ENCODE peak calls at places on chromosome 4, in four cellular contexts. U is SK-N-SH, L is HCT116, N is K562. Q is an unnamed sample.

GRCh38 chr4:43754566-43754965 is 694.0 kb downstream of the KCTD8 start:
- DNase-seq in U (no peak), L (no peak), N (no peak), Q (no peak)

GRCh38 chr4:26525136-26525535 is 34.9 kb upstream of the CCKAR start:
- DNase-seq in U (no peak), L (no peak), N (no peak), Q (no peak)

GRCh38 chr4:95898226-95898625 is 58.3 kb downstream of the PDHA2 start:
- DNase-seq in U (no peak), L (no peak), N (no peak), Q (no peak)

GRCh38 chr4:17770845-17771244 is 10.6 kb downstream of the FAM184B start:
- DNase-seq in U (no peak), L (no peak), N (peak), Q (no peak)

GRCh38 chr4:98976716-98977115 is 18.8 kb upstream of the METAP1 start:
- DNase-seq in U (no peak), L (no peak), N (no peak), Q (no peak)

GRCh38 chr4:80685219-80685618 is 345.3 kb upstream of the BMP3 start:
- DNase-seq in U (no peak), L (no peak), N (no peak), Q (peak)

GRCh38 chr4:108168213-108168671 is 490 bp downstream of the LEF1 start:
- DNase-seq in U (no peak), L (no peak), N (no peak), Q (no peak)

GRCh38 chr4:121140712-121141111 is 23.4 kb downstream of the TNIP3 start:
- DNase-seq in U (no peak), L (no peak), N (no peak), Q (no peak)

GRCh38 chr4:24736066-24736465 is 59.3 kb upstream of the SOD3 start:
- DNase-seq in U (no peak), L (peak), N (peak), Q (no peak)

GRCh38 chr4:54553001-54553400 is 104.8 kb upstream of the KIT start:
- DNase-seq in U (no peak), L (no peak), N (no peak), Q (no peak)

GRCh38 chr4:123121241-123121907 is 199.0 kb upstream of the NUDT6 start:
- DNase-seq in U (no peak), L (no peak), N (no peak), Q (peak)

GRCh38 chr4:67988986-67989385 is 25.7 kb upstream of the TMPRSS11A start:
- DNase-seq in U (no peak), L (no peak), N (no peak), Q (no peak)

GRCh38 chr4:133565379-133565778 is 416.3 kb downstream of the PCDH10 start:
- DNase-seq in U (no peak), L (no peak), N (no peak), Q (no peak)

GRCh38 chr4:10239982-10240654 is 123.5 kb upstream of the WDR1 start:
- DNase-seq in U (no peak), L (no peak), N (peak), Q (no peak)

GRCh38 chr4:94447754-94448411 is 3.9 kb upstream of the PDLIM5 start:
- DNase-seq in U (no peak), L (no peak), N (no peak), Q (no peak)

GRCh38 chr4:40294339-40294738 is 40.8 kb upstream of the CHRNA9 start:
- DNase-seq in U (no peak), L (no peak), N (no peak), Q (no peak)

GRCh38 chr4:154277164-154277563 is 214.4 kb downstream of the DCHS2 start:
- DNase-seq in U (no peak), L (no peak), N (no peak), Q (no peak)

GRCh38 chr4:11724731-11725130 is 296.0 kb upstream of the HS3ST1 start:
- DNase-seq in U (no peak), L (no peak), N (no peak), Q (no peak)

GRCh38 chr4:150310159-150310895 is 232.1 kb downstream of the DCLK2 start:
- DNase-seq in U (no peak), L (no peak), N (no peak), Q (no peak)

GRCh38 chr4:148288448-148288847 is 153.8 kb downstream of the NR3C2 start:
- DNase-seq in U (peak), L (no peak), N (no peak), Q (no peak)

DNA sequence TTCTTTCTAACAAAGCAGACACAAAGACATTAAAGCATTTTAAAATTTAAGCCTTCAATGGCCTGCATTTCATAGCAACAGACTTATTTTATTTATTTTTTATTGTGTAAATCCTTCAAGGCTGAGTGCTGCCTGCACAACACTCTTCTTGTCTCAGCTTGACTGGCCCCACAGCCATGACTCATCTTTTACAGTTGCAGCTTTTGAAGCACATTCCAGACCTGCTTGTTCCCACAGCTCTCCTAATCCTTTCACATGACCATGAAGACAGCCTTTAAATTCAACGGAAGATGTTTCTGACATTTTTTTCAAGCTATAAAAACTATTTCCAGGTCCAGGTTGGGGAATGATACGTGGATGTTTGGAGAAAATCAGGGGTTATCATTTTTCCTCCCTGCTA is 276.9 kb upstream of the TACR3 start:
- DNase-seq in U (no peak), L (peak), N (no peak), Q (no peak)
- TF ChIP-seq JUND in U (peak), L (peak), N (no peak), Q (no peak)

GRCh38 chr4:7323872-7324650 is 110.7 kb downstream of the PSAPL1 start:
- DNase-seq in U (no peak), L (peak), N (peak), Q (no peak)
- TF ChIP-seq JUND in U (no peak), L (no peak), N (no peak), Q (no peak)

GRCh38 chr4:47193179-47193578 is 161.8 kb downstream of the GABRB1 start:
- DNase-seq in U (no peak), L (no peak), N (no peak), Q (no peak)

GRCh38 chr4:47195706-47196105 is 164.3 kb downstream of the GABRB1 start:
- DNase-seq in U (no peak), L (no peak), N (no peak), Q (no peak)

GRCh38 chr4:47203593-47203992 is 172.2 kb downstream of the GABRB1 start:
- DNase-seq in U (no peak), L (no peak), N (no peak), Q (no peak)

GRCh38 chr4:47198791-47199190 is 167.4 kb downstream of the GABRB1 start:
- DNase-seq in U (no peak), L (no peak), N (no peak), Q (no peak)
- TF ChIP-seq JUND in U (no peak), L (no peak), N (no peak), Q (no peak)

GRCh38 chr4:119266153-119266552 is 53.6 kb downstream of the USP53 start:
- DNase-seq in U (no peak), L (no peak), N (no peak), Q (no peak)
- TF ChIP-seq JUND in U (no peak), L (no peak), N (no peak), Q (no peak)

GRCh38 chr4:181213562-181213961 is 1029.6 kb upstream of the TENM3 start:
- DNase-seq in U (no peak), L (no peak), N (no peak), Q (no peak)
- TF ChIP-seq JUND in U (no peak), L (no peak), N (no peak), Q (no peak)

GRCh38 chr4:110897779-110898178 is 274.9 kb upstream of the PITX2 start:
- DNase-seq in U (no peak), L (no peak), N (no peak), Q (no peak)
- TF ChIP-seq JUND in U (no peak), L (no peak), N (no peak), Q (no peak)

DNA sequence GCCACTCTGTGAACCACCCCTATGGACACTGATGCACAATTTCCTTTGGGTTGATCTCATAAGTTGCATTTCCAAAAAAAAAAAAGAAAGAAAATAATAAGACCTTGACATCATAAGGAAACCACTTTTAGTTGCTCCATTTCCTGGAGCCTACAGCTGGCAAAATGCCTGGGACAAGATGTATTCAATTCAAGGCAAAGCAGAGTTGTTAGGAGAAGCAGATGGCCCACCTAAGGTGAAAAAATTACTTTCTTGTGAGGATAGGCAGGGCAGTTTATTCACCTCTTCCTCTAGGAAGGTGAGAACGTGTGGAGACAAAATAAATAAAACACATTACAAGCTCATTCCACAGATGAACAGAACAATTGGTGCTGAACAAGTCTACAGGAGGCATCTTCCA is 14.1 kb upstream of the SCRG1 start:
- DNase-seq in U (no peak), L (no peak), N (no peak), Q (no peak)
- TF ChIP-seq JUND in U (no peak), L (no peak), N (no peak), Q (no peak)

GRCh38 chr4:48341776-48342558 is 638 bp downstream of the SLAIN2 start:
- DNase-seq in U (peak), L (no peak), N (peak), Q (peak)
- TF ChIP-seq JUND in U (no peak), L (no peak), N (no peak), Q (no peak)

GRCh38 chr4:87377816-87378215 is 13.2 kb downstream of the HSD17B11 start:
- DNase-seq in U (no peak), L (no peak), N (no peak), Q (no peak)

GRCh38 chr4:87370071-87370470 is 20.9 kb downstream of the HSD17B11 start:
- DNase-seq in U (no peak), L (no peak), N (no peak), Q (no peak)

GRCh38 chr4:87375719-87376291 is 15.2 kb downstream of the HSD17B11 start:
- DNase-seq in U (peak), L (peak), N (peak), Q (peak)
- TF ChIP-seq JUND in U (no peak), L (no peak), N (no peak), Q (no peak)

Q was measured in T47D.